ENCODE peak calls at places on chromosomes 16 and 17, in eight cellular contexts. N is tibial nerve, T is right lobe of liver, W is Karpas-422, D is hepatocyte, I is A549, O is retinal pigment epithelial cell, V is IMR-90. G is an unnamed sample.

GRCh38 chr16:8622315-8622656 is 788 bp downstream of the METTL22 start:
- DNase-seq in N (no peak), T (no peak), W (peak), D (no peak), I (no peak), O (no peak), V (no peak), G (no peak)

GRCh38 chr16:31458073-31458834 is 1.0 kb upstream of the ARMC5 start:
- DNase-seq in N (no peak), T (peak), W (no peak), D (peak), I (peak), O (no peak), V (peak), G (peak)

GRCh38 chr17:40342575-40343058 is 21.9 kb downstream of the GJD3 start:
- DNase-seq in N (no peak), T (no peak), W (no peak), D (no peak), I (no peak), O (no peak), V (no peak), G (no peak)

GRCh38 chr17:41863074-41863843 is 2.0 kb downstream of the KLHL11 start:
- DNase-seq in N (no peak), T (no peak), W (no peak), D (no peak), I (no peak), O (no peak), V (no peak), G (no peak)

GRCh38 chr17:6023452-6023851 is 46.7 kb upstream of the WSCD1 start:
- DNase-seq in N (no peak), T (no peak), W (no peak), D (no peak), I (no peak), O (no peak), V (no peak), G (no peak)

GRCh38 chr17:30290696-30291570 is 811 bp downstream of the BLMH start:
- DNase-seq in N (no peak), T (peak), W (peak), D (peak), I (peak), O (no peak), V (peak), G (peak)

GRCh38 chr16:31365131-31365865 is 10.3 kb downstream of the ITGAX start:
- DNase-seq in N (no peak), T (no peak), W (no peak), D (no peak), I (no peak), O (no peak), V (no peak), G (no peak)

GRCh38 chr17:20230924-20231323 is 221.8 kb downstream of the SPECC1 start:
- DNase-seq in N (no peak), T (no peak), W (peak), D (no peak), I (no peak), O (no peak), V (no peak), G (no peak)

GRCh38 chr17:7014995-7015586 is 2.7 kb downstream of the RNASEK start:
- DNase-seq in N (no peak), T (no peak), W (no peak), D (peak), I (no peak), O (no peak), V (peak), G (no peak)

GRCh38 chr17:66455022-66455547 is 152.7 kb downstream of the PRKCA start:
- DNase-seq in N (no peak), T (no peak), W (no peak), D (no peak), I (no peak), O (no peak), V (no peak), G (no peak)

GRCh38 chr16:83689385-83689831 is 118.4 kb upstream of the HSBP1 start:
- DNase-seq in N (no peak), T (no peak), W (no peak), D (peak), I (no peak), O (peak), V (peak), G (peak)

GRCh38 chr17:42667088-42667951 is 8.2 kb downstream of the TUBG2 start:
- DNase-seq in N (no peak), T (no peak), W (no peak), D (peak), I (peak), O (peak), V (peak), G (no peak)

GRCh38 chr17:2736956-2737355 is 12.5 kb downstream of the CCDC92B start:
- DNase-seq in N (no peak), T (no peak), W (no peak), D (no peak), I (no peak), O (no peak), V (no peak), G (peak)

GRCh38 chr17:81341347-81342061 is 46.4 kb upstream of the SLC38A10 start:
- DNase-seq in N (no peak), T (peak), W (no peak), D (peak), I (no peak), O (no peak), V (no peak), G (no peak)

GRCh38 chr17:40341808-40342574 is 22.5 kb downstream of the GJD3 start:
- DNase-seq in N (peak), T (peak), W (peak), D (peak), I (peak), O (no peak), V (peak), G (peak)

GRCh38 chr17:6084226-6085161 is 14.3 kb downstream of the WSCD1 start:
- DNase-seq in N (no peak), T (no peak), W (no peak), D (no peak), I (no peak), O (no peak), V (no peak), G (no peak)

GRCh38 chr16:49353650-49354049 is 20.0 kb upstream of the C16orf78 start:
- DNase-seq in N (no peak), T (no peak), W (no peak), D (no peak), I (no peak), O (no peak), V (no peak), G (peak)

GRCh38 chr17:73436966-73437365 is 125.2 kb upstream of the CDC42EP4 start:
- DNase-seq in N (no peak), T (no peak), W (no peak), D (no peak), I (no peak), O (no peak), V (peak), G (no peak)

GRCh38 chr17:4843451-4843850 is 10.3 kb downstream of the MINK1 start:
- DNase-seq in N (no peak), T (no peak), W (no peak), D (no peak), I (no peak), O (no peak), V (no peak), G (no peak)

GRCh38 chr16:89232107-89232506 is 14.6 kb downstream of the ZNF778 start:
- DNase-seq in N (no peak), T (peak), W (no peak), D (no peak), I (no peak), O (no peak), V (no peak), G (no peak)

GRCh38 chr17:80466188-80466705 is 10.2 kb downstream of the NPTX1 start:
- DNase-seq in N (no peak), T (no peak), W (no peak), D (no peak), I (no peak), O (no peak), V (no peak), G (no peak)

GRCh38 chr17:15651583-15652110 is 32.1 kb upstream of the FBXW10B start:
- DNase-seq in N (peak), T (peak), W (peak), D (peak), I (peak), O (peak), V (peak), G (peak)

GRCh38 chr16:49431040-49431439 is 57.4 kb downstream of the C16orf78 start:
- DNase-seq in N (no peak), T (no peak), W (no peak), D (no peak), I (no peak), O (no peak), V (no peak), G (no peak)

GRCh38 chr16:24652209-24652712 is 77.2 kb upstream of the TNRC6A start:
- DNase-seq in N (no peak), T (no peak), W (no peak), D (no peak), I (no peak), O (no peak), V (no peak), G (peak)

GRCh38 chr16:4360538-4361021 is 9.5 kb upstream of the PAM16 start:
- DNase-seq in N (no peak), T (no peak), W (peak), D (no peak), I (peak), O (no peak), V (no peak), G (peak)

GRCh38 chr16:21088646-21089538 is 61.8 kb downstream of the DNAH3 start:
- DNase-seq in N (no peak), T (no peak), W (no peak), D (no peak), I (no peak), O (no peak), V (peak), G (no peak)

GRCh38 chr17:14622622-14623101 is 321.8 kb downstream of the HS3ST3B1 start:
- DNase-seq in N (no peak), T (no peak), W (no peak), D (peak), I (no peak), O (no peak), V (no peak), G (no peak)

DNA sequence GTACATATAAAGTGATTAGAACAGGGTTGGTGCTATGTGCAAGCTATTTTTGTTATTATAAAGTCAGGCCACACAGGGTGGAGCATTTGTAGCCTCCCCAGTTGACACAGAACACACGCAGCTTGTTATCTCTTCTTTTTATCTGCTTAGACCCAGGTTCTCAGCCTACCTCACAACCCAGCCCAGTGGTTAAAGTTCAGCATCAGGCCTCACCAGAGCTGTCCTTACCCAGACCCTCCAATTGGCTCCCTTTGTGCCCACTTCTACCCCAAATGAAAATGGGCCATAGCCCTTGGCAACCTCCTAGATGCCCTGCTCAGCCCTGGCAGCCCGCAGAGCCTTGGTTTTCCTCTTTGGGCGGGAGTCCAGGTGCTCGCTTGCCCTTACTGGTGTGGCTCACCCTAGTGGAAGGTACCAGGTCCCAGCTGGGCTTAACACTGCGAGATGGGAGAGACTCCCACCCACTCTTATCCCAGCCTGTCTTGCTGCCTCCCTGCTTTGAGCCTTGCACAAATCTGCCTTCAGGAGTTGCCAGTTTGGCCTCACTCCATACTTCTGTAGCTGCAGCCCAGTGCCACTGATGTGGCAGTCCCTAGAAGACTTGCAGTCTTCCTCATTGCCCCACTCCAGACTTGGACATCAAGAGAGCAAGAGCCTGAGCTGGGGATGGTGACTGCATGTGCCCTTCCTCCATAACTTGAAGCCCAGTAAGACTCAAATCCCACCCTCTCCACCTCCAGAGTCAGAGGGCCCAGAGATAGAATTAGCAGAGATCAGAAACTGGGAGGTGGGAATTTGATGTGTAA is 1.2 kb upstream of the PIGS start:
- DNase-seq in N (no peak), T (no peak), W (no peak), D (no peak), I (no peak), O (no peak), V (no peak), G (no peak)
- H3K4me3 ChIP-seq in N (peak), T (no peak), W (peak), D (no peak), I (peak), O (no peak), V (no peak), G (no peak)

GRCh38 chr16:69071036-69071435 is 34.4 kb upstream of the HAS3 start:
- DNase-seq in N (no peak), T (no peak), W (no peak), D (no peak), I (no peak), O (no peak), V (no peak), G (no peak)

GRCh38 chr16:69069504-69069903 is 35.9 kb upstream of the HAS3 start:
- DNase-seq in N (no peak), T (no peak), W (no peak), D (no peak), I (no peak), O (no peak), V (no peak), G (no peak)

GRCh38 chr16:69072640-69072974 is 32.8 kb upstream of the HAS3 start:
- DNase-seq in N (no peak), T (no peak), W (peak), D (no peak), I (no peak), O (no peak), V (no peak), G (no peak)

GRCh38 chr16:69077251-69077650 is 28.2 kb upstream of the HAS3 start:
- DNase-seq in N (no peak), T (no peak), W (peak), D (no peak), I (peak), O (peak), V (peak), G (no peak)

GRCh38 chr16:69073181-69073669 is 32.2 kb upstream of the HAS3 start:
- DNase-seq in N (no peak), T (no peak), W (peak), D (peak), I (peak), O (peak), V (peak), G (no peak)
- H3K4me3 ChIP-seq in N (no peak), T (no peak), W (no peak), D (no peak), I (peak), O (no peak), V (no peak), G (no peak)

GRCh38 chr17:36002631-36003030 is 1.3 kb upstream of the CCL15 start:
- DNase-seq in N (no peak), T (no peak), W (peak), D (no peak), I (no peak), O (no peak), V (no peak), G (no peak)
- H3K4me3 ChIP-seq in N (no peak), T (no peak), W (no peak), D (no peak), I (no peak), O (no peak), V (no peak), G (no peak)

DNA sequence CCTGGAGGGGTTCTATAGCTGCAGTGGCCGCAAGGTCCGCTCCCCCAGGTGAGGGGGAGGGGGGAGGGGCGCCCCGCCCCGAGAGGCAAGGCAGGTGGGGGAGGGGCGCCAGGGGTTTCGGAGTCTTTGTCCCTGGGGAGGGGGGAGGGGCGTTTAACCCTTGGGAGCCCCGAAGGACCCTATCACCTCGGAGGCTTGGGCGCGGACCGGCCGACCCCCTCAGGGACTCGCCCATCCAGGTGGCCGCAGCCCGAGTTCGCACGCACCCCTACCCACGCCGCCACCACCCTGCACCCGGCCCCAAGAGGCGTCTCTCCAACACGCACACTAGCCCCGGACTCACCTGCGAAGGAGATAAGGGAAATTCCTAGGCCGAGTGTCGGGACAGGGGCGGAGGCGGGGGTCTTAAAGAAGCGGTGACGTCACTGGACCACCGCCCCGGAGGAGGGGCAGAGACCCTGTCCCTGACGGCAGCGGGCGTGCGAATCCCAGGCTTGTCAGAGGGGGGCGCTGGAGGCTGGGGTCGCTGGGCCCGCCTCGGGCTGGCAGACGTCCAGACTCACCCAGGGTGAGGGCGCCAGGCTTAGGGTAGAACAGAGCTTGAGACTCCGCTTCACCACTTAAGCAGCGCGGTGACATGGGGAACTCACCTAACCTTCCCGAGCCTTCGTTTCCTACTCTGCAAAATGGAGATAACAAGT is at the start of gene CLDN6:
- DNase-seq in N (no peak), T (no peak), W (peak), D (peak), I (no peak), O (peak), V (no peak), G (no peak)
- H3K4me3 ChIP-seq in N (no peak), T (no peak), W (no peak), D (peak), I (no peak), O (peak), V (no peak), G (no peak)

G was measured in WERI-Rb-1.